ENCODE peak calls at places on chromosomes 6 and 20, in four cellular contexts. One of them, this sample, is unnamed.

GRCh38 chr6:114007451-114007953 is 36.6 kb upstream of the HDAC2 start:
- DNase-seq in CD8-positive, alpha-beta T cell: no peak
- DNase-seq in BJ: no peak
- DNase-seq in epithelial cell of esophagus: no peak
- DNase-seq in this sample: no peak

GRCh38 chr6:26336355-26337198 is 28.4 kb upstream of the BTN3A2 start:
- DNase-seq in CD8-positive, alpha-beta T cell: no peak
- DNase-seq in BJ: no peak
- DNase-seq in epithelial cell of esophagus: peak
- DNase-seq in this sample: no peak

GRCh38 chr6:9496837-9497236 is 918.0 kb downstream of the TFAP2A start:
- DNase-seq in CD8-positive, alpha-beta T cell: no peak
- DNase-seq in BJ: no peak
- DNase-seq in epithelial cell of esophagus: no peak
- DNase-seq in this sample: no peak

GRCh38 chr6:22451960-22452359 is 117.4 kb upstream of the HDGFL1 start:
- DNase-seq in CD8-positive, alpha-beta T cell: no peak
- DNase-seq in BJ: no peak
- DNase-seq in epithelial cell of esophagus: no peak
- DNase-seq in this sample: no peak

GRCh38 chr6:34243131-34243771 is 5.6 kb downstream of the SMIM29 start:
- DNase-seq in CD8-positive, alpha-beta T cell: no peak
- DNase-seq in BJ: no peak
- DNase-seq in epithelial cell of esophagus: peak
- DNase-seq in this sample: no peak

GRCh38 chr6:116461563-116462507 is 660 bp downstream of the CALHM6 start:
- DNase-seq in CD8-positive, alpha-beta T cell: peak
- DNase-seq in BJ: no peak
- DNase-seq in epithelial cell of esophagus: peak
- DNase-seq in this sample: no peak

GRCh38 chr6:11908706-11909105 is 103.4 kb upstream of the HIVEP1 start:
- DNase-seq in CD8-positive, alpha-beta T cell: no peak
- DNase-seq in BJ: no peak
- DNase-seq in epithelial cell of esophagus: no peak
- DNase-seq in this sample: no peak

GRCh38 chr20:63459070-63459380 is 13.4 kb downstream of the KCNQ2 start:
- DNase-seq in CD8-positive, alpha-beta T cell: no peak
- DNase-seq in BJ: no peak
- DNase-seq in epithelial cell of esophagus: no peak
- DNase-seq in this sample: no peak

GRCh38 chr20:35329435-35330139 is 37.4 kb upstream of the FAM83C start:
- DNase-seq in CD8-positive, alpha-beta T cell: no peak
- DNase-seq in BJ: no peak
- DNase-seq in epithelial cell of esophagus: peak
- DNase-seq in this sample: no peak

GRCh38 chr20:1838479-1839279 is 56.5 kb upstream of the SIRPA start:
- DNase-seq in CD8-positive, alpha-beta T cell: no peak
- DNase-seq in BJ: no peak
- DNase-seq in epithelial cell of esophagus: no peak
- DNase-seq in this sample: no peak

GRCh38 chr6:110534731-110535164 is 58.3 kb upstream of the SLC22A16 start:
- DNase-seq in CD8-positive, alpha-beta T cell: no peak
- DNase-seq in BJ: no peak
- DNase-seq in epithelial cell of esophagus: peak
- DNase-seq in this sample: no peak

GRCh38 chr6:7131390-7131789 is 23.6 kb downstream of the RREB1 start:
- DNase-seq in CD8-positive, alpha-beta T cell: no peak
- DNase-seq in BJ: no peak
- DNase-seq in epithelial cell of esophagus: no peak
- DNase-seq in this sample: no peak
- TF ChIP-seq CTCF in CD8-positive, alpha-beta T cell: no peak
- TF ChIP-seq CTCF in BJ: no peak
- TF ChIP-seq CTCF in epithelial cell of esophagus: no peak
- TF ChIP-seq CTCF in this sample: no peak

DNA sequence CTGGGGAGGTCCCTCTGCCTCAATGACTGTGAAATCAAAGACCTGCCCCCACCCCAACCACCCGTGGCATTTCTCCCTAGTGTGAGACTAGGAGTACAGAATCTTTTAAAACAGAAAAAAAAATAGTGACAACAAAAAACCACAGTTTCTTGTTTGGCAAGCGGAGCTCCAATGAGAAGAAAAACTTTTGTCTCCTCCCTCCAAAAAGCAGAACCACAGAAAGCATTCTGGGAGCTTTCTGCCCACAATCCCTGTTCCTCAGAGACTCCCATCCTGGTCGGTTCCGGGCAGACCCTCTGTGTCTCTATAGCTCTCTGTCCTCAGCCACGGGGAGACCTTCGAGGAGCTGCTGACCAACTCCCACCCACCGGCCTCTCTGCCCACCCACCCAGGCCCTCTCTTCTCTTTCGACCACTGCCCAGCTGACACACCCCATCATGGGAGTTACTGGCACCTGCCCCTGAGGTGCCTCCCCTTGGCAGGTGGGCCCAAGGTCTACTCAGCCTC is 4.9 kb downstream of the PREX1 start:
- DNase-seq in CD8-positive, alpha-beta T cell: peak
- DNase-seq in BJ: no peak
- DNase-seq in epithelial cell of esophagus: no peak
- DNase-seq in this sample: no peak
- H3K4me3 ChIP-seq in CD8-positive, alpha-beta T cell: peak
- H3K4me3 ChIP-seq in BJ: no peak
- H3K4me3 ChIP-seq in epithelial cell of esophagus: no peak
- H3K4me3 ChIP-seq in this sample: no peak

GRCh38 chr6:139891471-139891870 is 517.0 kb upstream of the CITED2 start:
- DNase-seq in CD8-positive, alpha-beta T cell: no peak
- DNase-seq in BJ: no peak
- DNase-seq in epithelial cell of esophagus: peak
- DNase-seq in this sample: no peak

GRCh38 chr6:139894271-139894670 is 519.8 kb upstream of the CITED2 start:
- DNase-seq in CD8-positive, alpha-beta T cell: no peak
- DNase-seq in BJ: no peak
- DNase-seq in epithelial cell of esophagus: no peak
- DNase-seq in this sample: no peak

DNA sequence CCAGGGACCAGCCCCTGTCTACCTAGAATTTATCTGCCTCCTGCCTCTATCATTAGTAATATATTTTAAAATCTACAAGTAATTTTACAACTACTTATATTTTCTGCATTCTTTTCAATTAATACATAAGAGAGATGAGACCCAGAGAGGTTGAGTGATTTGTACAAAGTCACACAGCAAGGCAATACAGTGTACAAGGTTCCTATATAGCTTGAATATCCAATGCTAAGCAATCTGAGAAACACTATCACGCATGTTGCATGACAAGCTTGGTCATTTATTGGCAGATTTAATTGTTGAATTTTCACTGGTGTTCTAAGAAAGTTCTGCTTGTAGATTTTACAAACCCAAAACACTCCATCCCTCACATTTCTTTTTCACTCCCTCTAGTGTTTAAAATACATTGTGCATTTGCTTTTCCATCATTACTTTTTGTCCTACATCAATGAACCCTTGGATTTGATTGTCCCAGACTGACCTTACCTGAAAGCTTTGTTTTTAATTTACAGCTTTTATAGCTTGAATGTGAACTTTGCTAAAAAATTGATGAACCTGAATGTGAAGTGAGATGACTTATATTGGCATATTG is 520.9 kb upstream of the CITED2 start:
- DNase-seq in CD8-positive, alpha-beta T cell: no peak
- DNase-seq in BJ: no peak
- DNase-seq in epithelial cell of esophagus: no peak
- DNase-seq in this sample: no peak
- TF ChIP-seq CTCF in CD8-positive, alpha-beta T cell: no peak
- TF ChIP-seq CTCF in BJ: no peak
- TF ChIP-seq CTCF in epithelial cell of esophagus: no peak
- TF ChIP-seq CTCF in this sample: peak

GRCh38 chr6:44002071-44002590 is 125.1 kb downstream of the MRPL14 start:
- DNase-seq in CD8-positive, alpha-beta T cell: no peak
- DNase-seq in BJ: no peak
- DNase-seq in epithelial cell of esophagus: no peak
- DNase-seq in this sample: no peak
- H3K4me3 ChIP-seq in CD8-positive, alpha-beta T cell: peak
- H3K4me3 ChIP-seq in BJ: peak
- H3K4me3 ChIP-seq in epithelial cell of esophagus: peak
- H3K4me3 ChIP-seq in this sample: peak